ENCODE peak calls at places on chromosomes 4 and X, in nine cellular contexts. One of them, this sample, is unnamed.

GRCh38 chr4:179867300-179867878 is 2375.8 kb upstream of the TENM3 start:
- DNase-seq in fibroblast of mammary gland: peak; percentile 9
- DNase-seq in natural killer cell: no peak
- DNase-seq in stomach: no peak
- DNase-seq in A673: peak; percentile 84
- DNase-seq in endothelial cell: peak; percentile 79
- DNase-seq in lower leg skin: no peak
- DNase-seq in brain microvascular endothelial cell: peak; percentile 4
- DNase-seq in OCI-LY7: peak; percentile 82
- DNase-seq in this sample: peak; percentile 61

GRCh38 chrX:69229436-69229835 is 64.2 kb upstream of the PJA1 start:
- DNase-seq in fibroblast of mammary gland: peak; percentile 84
- DNase-seq in natural killer cell: no peak
- DNase-seq in stomach: no peak
- DNase-seq in A673: no peak
- DNase-seq in endothelial cell: no peak
- DNase-seq in lower leg skin: peak; percentile 28
- DNase-seq in brain microvascular endothelial cell: peak; percentile 19
- DNase-seq in OCI-LY7: no peak
- DNase-seq in this sample: no peak

GRCh38 chrX:132219343-132219768 is at the start of gene RAP2C:
- DNase-seq in fibroblast of mammary gland: peak; percentile 72
- DNase-seq in natural killer cell: peak; percentile 48
- DNase-seq in stomach: peak; percentile 76
- DNase-seq in A673: peak; percentile 62
- DNase-seq in endothelial cell: peak; percentile 72
- DNase-seq in lower leg skin: peak; percentile 93
- DNase-seq in brain microvascular endothelial cell: no peak
- DNase-seq in OCI-LY7: peak; percentile 76
- DNase-seq in this sample: peak; percentile 76

GRCh38 chr4:94621491-94622080 is 136.2 kb upstream of the BMPR1B start:
- DNase-seq in fibroblast of mammary gland: peak; percentile 64
- DNase-seq in natural killer cell: no peak
- DNase-seq in stomach: no peak
- DNase-seq in A673: peak; percentile 34
- DNase-seq in endothelial cell: peak; percentile 27
- DNase-seq in lower leg skin: no peak
- DNase-seq in brain microvascular endothelial cell: peak; percentile 23
- DNase-seq in OCI-LY7: peak; percentile 48
- DNase-seq in this sample: peak; percentile 27

GRCh38 chr4:155552180-155552579 is 114.5 kb upstream of the GUCY1A1 start:
- DNase-seq in fibroblast of mammary gland: peak; percentile 52
- DNase-seq in natural killer cell: no peak
- DNase-seq in stomach: no peak
- DNase-seq in A673: no peak
- DNase-seq in endothelial cell: no peak
- DNase-seq in lower leg skin: no peak
- DNase-seq in brain microvascular endothelial cell: peak; percentile 9
- DNase-seq in OCI-LY7: no peak
- DNase-seq in this sample: no peak

GRCh38 chr4:167021545-167022155 is 212.6 kb downstream of the SPOCK3 start:
- DNase-seq in fibroblast of mammary gland: peak; percentile 67
- DNase-seq in natural killer cell: peak; percentile 18
- DNase-seq in stomach: peak; percentile 77
- DNase-seq in A673: peak; percentile 61
- DNase-seq in endothelial cell: peak; percentile 78
- DNase-seq in lower leg skin: peak; percentile 92
- DNase-seq in brain microvascular endothelial cell: peak; percentile 74
- DNase-seq in OCI-LY7: peak; percentile 55
- DNase-seq in this sample: peak; percentile 61

GRCh38 chr4:23788460-23788859 is 101.4 kb downstream of the PPARGC1A start:
- DNase-seq in fibroblast of mammary gland: peak; percentile 33
- DNase-seq in natural killer cell: no peak
- DNase-seq in stomach: peak; percentile 34
- DNase-seq in A673: no peak
- DNase-seq in endothelial cell: no peak
- DNase-seq in lower leg skin: no peak
- DNase-seq in brain microvascular endothelial cell: no peak
- DNase-seq in OCI-LY7: no peak
- DNase-seq in this sample: peak; percentile 45

GRCh38 chr4:46715468-46715867 is 193.6 kb downstream of the COX7B2 start:
- DNase-seq in fibroblast of mammary gland: no peak
- DNase-seq in natural killer cell: no peak
- DNase-seq in stomach: no peak
- DNase-seq in A673: no peak
- DNase-seq in endothelial cell: no peak
- DNase-seq in lower leg skin: no peak
- DNase-seq in brain microvascular endothelial cell: no peak
- DNase-seq in OCI-LY7: no peak
- DNase-seq in this sample: no peak

GRCh38 chrX:34563809-34564208 is 93.3 kb downstream of the TMEM47 start:
- DNase-seq in fibroblast of mammary gland: peak; percentile 8
- DNase-seq in natural killer cell: no peak
- DNase-seq in stomach: no peak
- DNase-seq in A673: no peak
- DNase-seq in endothelial cell: no peak
- DNase-seq in lower leg skin: no peak
- DNase-seq in brain microvascular endothelial cell: peak; percentile 4
- DNase-seq in OCI-LY7: no peak
- DNase-seq in this sample: no peak

GRCh38 chrX:11367609-11368430 is 74.6 kb downstream of the AMELX start:
- DNase-seq in fibroblast of mammary gland: peak; percentile 58
- DNase-seq in natural killer cell: no peak
- DNase-seq in stomach: no peak
- DNase-seq in A673: no peak
- DNase-seq in endothelial cell: peak; percentile 3
- DNase-seq in lower leg skin: no peak
- DNase-seq in brain microvascular endothelial cell: peak; percentile 15
- DNase-seq in OCI-LY7: no peak
- DNase-seq in this sample: no peak

GRCh38 chr4:38667005-38667771 is 3.2 kb downstream of the KLF3 start:
- DNase-seq in fibroblast of mammary gland: peak; percentile 99
- DNase-seq in natural killer cell: peak; percentile 61
- DNase-seq in stomach: peak; percentile 77
- DNase-seq in A673: peak; percentile 98
- DNase-seq in endothelial cell: peak; percentile 67
- DNase-seq in lower leg skin: peak; percentile 95
- DNase-seq in brain microvascular endothelial cell: peak; percentile 98
- DNase-seq in OCI-LY7: peak; percentile 16
- DNase-seq in this sample: peak; percentile 79

GRCh38 chr4:181662383-181662782 is 580.8 kb upstream of the TENM3 start:
- DNase-seq in fibroblast of mammary gland: peak; percentile 81
- DNase-seq in natural killer cell: no peak
- DNase-seq in stomach: no peak
- DNase-seq in A673: no peak
- DNase-seq in endothelial cell: no peak
- DNase-seq in lower leg skin: no peak
- DNase-seq in brain microvascular endothelial cell: peak; percentile 69
- DNase-seq in OCI-LY7: no peak
- DNase-seq in this sample: no peak

GRCh38 chr4:127479031-127479622 is 153.6 kb upstream of the INTU start:
- DNase-seq in fibroblast of mammary gland: peak; percentile 59
- DNase-seq in natural killer cell: no peak
- DNase-seq in stomach: no peak
- DNase-seq in A673: peak; percentile 61
- DNase-seq in endothelial cell: no peak
- DNase-seq in lower leg skin: no peak
- DNase-seq in brain microvascular endothelial cell: peak; percentile 6
- DNase-seq in OCI-LY7: peak; percentile 30
- DNase-seq in this sample: no peak

GRCh38 chrX:28127662-28128061 is 146.4 kb upstream of the DCAF8L1 start:
- DNase-seq in fibroblast of mammary gland: no peak
- DNase-seq in natural killer cell: no peak
- DNase-seq in stomach: no peak
- DNase-seq in A673: no peak
- DNase-seq in endothelial cell: no peak
- DNase-seq in lower leg skin: no peak
- DNase-seq in brain microvascular endothelial cell: no peak
- DNase-seq in OCI-LY7: no peak
- DNase-seq in this sample: no peak

GRCh38 chr4:83910693-83911092 is 374.8 kb downstream of the GPAT3 start:
- DNase-seq in fibroblast of mammary gland: no peak
- DNase-seq in natural killer cell: no peak
- DNase-seq in stomach: no peak
- DNase-seq in A673: no peak
- DNase-seq in endothelial cell: no peak
- DNase-seq in lower leg skin: no peak
- DNase-seq in brain microvascular endothelial cell: no peak
- DNase-seq in OCI-LY7: no peak
- DNase-seq in this sample: no peak

GRCh38 chr4:80611366-80611765 is 275.8 kb downstream of the CFAP299 start:
- DNase-seq in fibroblast of mammary gland: no peak
- DNase-seq in natural killer cell: no peak
- DNase-seq in stomach: no peak
- DNase-seq in A673: no peak
- DNase-seq in endothelial cell: no peak
- DNase-seq in lower leg skin: no peak
- DNase-seq in brain microvascular endothelial cell: no peak
- DNase-seq in OCI-LY7: peak; percentile 97
- DNase-seq in this sample: no peak

GRCh38 chr4:105495667-105496066 is 21.8 kb upstream of the PPA2 start:
- DNase-seq in fibroblast of mammary gland: no peak
- DNase-seq in natural killer cell: no peak
- DNase-seq in stomach: no peak
- DNase-seq in A673: no peak
- DNase-seq in endothelial cell: no peak
- DNase-seq in lower leg skin: no peak
- DNase-seq in brain microvascular endothelial cell: no peak
- DNase-seq in OCI-LY7: no peak
- DNase-seq in this sample: no peak

GRCh38 chr4:105496899-105497298 is 23.0 kb upstream of the PPA2 start:
- DNase-seq in fibroblast of mammary gland: no peak
- DNase-seq in natural killer cell: no peak
- DNase-seq in stomach: no peak
- DNase-seq in A673: peak; percentile 28
- DNase-seq in endothelial cell: no peak
- DNase-seq in lower leg skin: no peak
- DNase-seq in brain microvascular endothelial cell: no peak
- DNase-seq in OCI-LY7: no peak
- DNase-seq in this sample: peak; percentile 15
- TF ChIP-seq CTCF in fibroblast of mammary gland: no peak
- TF ChIP-seq CTCF in natural killer cell: no peak
- TF ChIP-seq CTCF in stomach: no peak
- TF ChIP-seq CTCF in A673: peak; percentile 43
- TF ChIP-seq CTCF in endothelial cell: no peak
- TF ChIP-seq CTCF in lower leg skin: no peak
- TF ChIP-seq CTCF in brain microvascular endothelial cell: peak; percentile 45
- TF ChIP-seq CTCF in OCI-LY7: peak; percentile 64
- TF ChIP-seq CTCF in this sample: no peak

GRCh38 chr4:119550857-119551532 is 77.6 kb downstream of the PDE5A start:
- DNase-seq in fibroblast of mammary gland: peak; percentile 36
- DNase-seq in natural killer cell: no peak
- DNase-seq in stomach: no peak
- DNase-seq in A673: peak; percentile 33
- DNase-seq in endothelial cell: no peak
- DNase-seq in lower leg skin: no peak
- DNase-seq in brain microvascular endothelial cell: peak; percentile 76
- DNase-seq in OCI-LY7: no peak
- DNase-seq in this sample: no peak

GRCh38 chr4:119543794-119544193 is 84.8 kb downstream of the PDE5A start:
- DNase-seq in fibroblast of mammary gland: no peak
- DNase-seq in natural killer cell: no peak
- DNase-seq in stomach: no peak
- DNase-seq in A673: no peak
- DNase-seq in endothelial cell: no peak
- DNase-seq in lower leg skin: no peak
- DNase-seq in brain microvascular endothelial cell: no peak
- DNase-seq in OCI-LY7: no peak
- DNase-seq in this sample: no peak

GRCh38 chr4:119549639-119550038 is 79.0 kb downstream of the PDE5A start:
- DNase-seq in fibroblast of mammary gland: no peak
- DNase-seq in natural killer cell: no peak
- DNase-seq in stomach: no peak
- DNase-seq in A673: no peak
- DNase-seq in endothelial cell: no peak
- DNase-seq in lower leg skin: no peak
- DNase-seq in brain microvascular endothelial cell: no peak
- DNase-seq in OCI-LY7: no peak
- DNase-seq in this sample: no peak
- TF ChIP-seq CTCF in fibroblast of mammary gland: no peak
- TF ChIP-seq CTCF in natural killer cell: no peak
- TF ChIP-seq CTCF in stomach: no peak
- TF ChIP-seq CTCF in A673: no peak
- TF ChIP-seq CTCF in endothelial cell: no peak
- TF ChIP-seq CTCF in lower leg skin: no peak
- TF ChIP-seq CTCF in brain microvascular endothelial cell: no peak
- TF ChIP-seq CTCF in OCI-LY7: no peak
- TF ChIP-seq CTCF in this sample: no peak

GRCh38 chr4:2244947-2245786 is 3.2 kb upstream of the HAUS3 start:
- DNase-seq in fibroblast of mammary gland: no peak
- DNase-seq in natural killer cell: no peak
- DNase-seq in stomach: no peak
- DNase-seq in A673: peak; percentile 60
- DNase-seq in endothelial cell: no peak
- DNase-seq in lower leg skin: peak; percentile 84
- DNase-seq in brain microvascular endothelial cell: no peak
- DNase-seq in OCI-LY7: no peak
- DNase-seq in this sample: no peak

GRCh38 chr4:2241410-2242353 is at the start of the genes HAUS3 and POLN:
- DNase-seq in fibroblast of mammary gland: peak; percentile 97
- DNase-seq in natural killer cell: peak; percentile 99
- DNase-seq in stomach: peak; percentile 99
- DNase-seq in A673: peak; percentile 98
- DNase-seq in endothelial cell: peak; percentile 99
- DNase-seq in lower leg skin: peak; percentile 100
- DNase-seq in brain microvascular endothelial cell: peak; percentile 94
- DNase-seq in OCI-LY7: peak; percentile 98
- DNase-seq in this sample: peak; percentile 95

GRCh38 chr4:2246384-2247127 is 4.6 kb upstream of the HAUS3 start:
- DNase-seq in fibroblast of mammary gland: no peak
- DNase-seq in natural killer cell: no peak
- DNase-seq in stomach: no peak
- DNase-seq in A673: no peak
- DNase-seq in endothelial cell: peak; percentile 3
- DNase-seq in lower leg skin: peak; percentile 85
- DNase-seq in brain microvascular endothelial cell: no peak
- DNase-seq in OCI-LY7: no peak
- DNase-seq in this sample: no peak

GRCh38 chr4:2245787-2246275 is 3.9 kb upstream of the HAUS3 start:
- DNase-seq in fibroblast of mammary gland: no peak
- DNase-seq in natural killer cell: no peak
- DNase-seq in stomach: no peak
- DNase-seq in A673: no peak
- DNase-seq in endothelial cell: no peak
- DNase-seq in lower leg skin: peak; percentile 75
- DNase-seq in brain microvascular endothelial cell: no peak
- DNase-seq in OCI-LY7: no peak
- DNase-seq in this sample: no peak

GRCh38 chr4:2243682-2244380 is 1.9 kb upstream of the HAUS3 start:
- DNase-seq in fibroblast of mammary gland: peak; percentile 66
- DNase-seq in natural killer cell: no peak
- DNase-seq in stomach: peak; percentile 31
- DNase-seq in A673: no peak
- DNase-seq in endothelial cell: no peak
- DNase-seq in lower leg skin: peak; percentile 87
- DNase-seq in brain microvascular endothelial cell: no peak
- DNase-seq in OCI-LY7: peak; percentile 61
- DNase-seq in this sample: no peak
- TF ChIP-seq CTCF in fibroblast of mammary gland: peak; percentile 38
- TF ChIP-seq CTCF in natural killer cell: no peak
- TF ChIP-seq CTCF in stomach: no peak
- TF ChIP-seq CTCF in A673: no peak
- TF ChIP-seq CTCF in endothelial cell: no peak
- TF ChIP-seq CTCF in lower leg skin: no peak
- TF ChIP-seq CTCF in brain microvascular endothelial cell: peak; percentile 57
- TF ChIP-seq CTCF in OCI-LY7: peak; percentile 78
- TF ChIP-seq CTCF in this sample: no peak

GRCh38 chrX:115226929-115227328 is 7.0 kb downstream of the LRCH2 start:
- DNase-seq in fibroblast of mammary gland: peak; percentile 27
- DNase-seq in natural killer cell: no peak
- DNase-seq in stomach: no peak
- DNase-seq in A673: peak; percentile 11
- DNase-seq in endothelial cell: peak; percentile 2
- DNase-seq in lower leg skin: no peak
- DNase-seq in brain microvascular endothelial cell: peak; percentile 7
- DNase-seq in OCI-LY7: peak; percentile 0
- DNase-seq in this sample: peak; percentile 25
- TF ChIP-seq CTCF in fibroblast of mammary gland: peak; percentile 40
- TF ChIP-seq CTCF in natural killer cell: no peak
- TF ChIP-seq CTCF in stomach: no peak
- TF ChIP-seq CTCF in A673: peak; percentile 50
- TF ChIP-seq CTCF in endothelial cell: no peak
- TF ChIP-seq CTCF in lower leg skin: no peak
- TF ChIP-seq CTCF in brain microvascular endothelial cell: peak; percentile 67
- TF ChIP-seq CTCF in OCI-LY7: peak; percentile 29
- TF ChIP-seq CTCF in this sample: peak; percentile 41